ENCODE peak calls at places on chromosomes 11 and 22, in four cellular contexts. H is ureter, C is psoas muscle, J is dorsolateral prefrontal cortex. D is an unnamed sample.

GRCh38 chr11:70471254-70471653 is 72.9 kb downstream of the CTTN start:
- DNase-seq in H (no peak), C (no peak), J (no peak), D (no peak)

GRCh38 chr11:71979094-71979493 is 19.6 kb upstream of the IL18BP start:
- DNase-seq in H (no peak), C (no peak), J (no peak), D (no peak)

GRCh38 chr11:102120437-102120935 is 10.2 kb downstream of the YAP1 start:
- DNase-seq in H (no peak), C (no peak), J (no peak), D (no peak)

GRCh38 chr22:45336971-45337431 is 27.3 kb downstream of the FAM118A start:
- DNase-seq in H (no peak), C (peak; percentile 88), J (peak; percentile 59), D (no peak)

GRCh38 chr22:39808087-39808486 is 85.5 kb downstream of the ENTHD1 start:
- DNase-seq in H (no peak), C (no peak), J (no peak), D (no peak)

GRCh38 chr22:17638432-17639237 is at the start of gene BCL2L13:
- DNase-seq in H (peak; percentile 94), C (peak; percentile 97), J (peak; percentile 93), D (peak; percentile 85)

GRCh38 chr22:22935546-22936157 is 48.0 kb downstream of the IGLL5 start:
- DNase-seq in H (no peak), C (peak; percentile 36), J (no peak), D (no peak)

GRCh38 chr11:58674609-58675008 is 52.1 kb downstream of the CNTF start:
- DNase-seq in H (no peak), C (no peak), J (no peak), D (no peak)

GRCh38 chr11:1060885-1061616 is 13.6 kb upstream of the MUC2 start:
- DNase-seq in H (no peak), C (peak; percentile 48), J (no peak), D (no peak)

GRCh38 chr11:110645253-110645652 is 67.0 kb downstream of the ARHGAP20 start:
- DNase-seq in H (no peak), C (no peak), J (no peak), D (no peak)

GRCh38 chr11:9748361-9748970 is 84.6 kb downstream of the SWAP70 start:
- DNase-seq in H (no peak), C (no peak), J (peak; percentile 74), D (no peak)

GRCh38 chr11:14860511-14860910 is 31.5 kb downstream of the CYP2R1 start:
- DNase-seq in H (no peak), C (no peak), J (no peak), D (no peak)

GRCh38 chr11:127110542-127110941 is 110.0 kb upstream of the KIRREL3 start:
- DNase-seq in H (no peak), C (no peak), J (no peak), D (no peak)

GRCh38 chr22:39176067-39176621 is 23.7 kb upstream of the CBX7 start:
- DNase-seq in H (peak; percentile 70), C (peak; percentile 83), J (no peak), D (peak; percentile 81)

GRCh38 chr11:2462986-2463765 is 18.4 kb downstream of the KCNQ1 start:
- DNase-seq in H (peak; percentile 84), C (no peak), J (no peak), D (peak; percentile 28)

GRCh38 chr11:34356918-34357645 is 728 bp downstream of the ABTB2 start:
- DNase-seq in H (peak; percentile 67), C (peak; percentile 85), J (peak; percentile 34), D (peak; percentile 33)

GRCh38 chr11:120776683-120777010 is 247.3 kb upstream of the TBCEL start:
- DNase-seq in H (no peak), C (no peak), J (no peak), D (no peak)

GRCh38 chr11:70073881-70074371 is 4.2 kb upstream of the ANO1 start:
- DNase-seq in H (no peak), C (no peak), J (no peak), D (no peak)

GRCh38 chr11:24635588-24636290 is 138.9 kb downstream of the LUZP2 start:
- DNase-seq in H (no peak), C (no peak), J (no peak), D (no peak)

GRCh38 chr11:65266210-65266609 is 4.4 kb downstream of the POLA2 start:
- DNase-seq in H (no peak), C (no peak), J (no peak), D (no peak)

GRCh38 chr11:72406536-72407507 is 27.5 kb downstream of the CLPB start:
- DNase-seq in H (no peak), C (no peak), J (no peak), D (no peak)

GRCh38 chr11:94861306-94861845 is 93.2 kb downstream of the AMOTL1 start:
- DNase-seq in H (no peak), C (no peak), J (no peak), D (no peak)

D was measured in mesothelial cell of epicardium.